ENCODE peak calls at places on chromosomes 7 and 10, in six cellular contexts. R is pancreas, N is DND-41, C is heart right ventricle, Y is fibroblast of lung, J is Peyer's patch. W is an unnamed sample.
A peak's percentile ranks its signal among the peaks of the same experiment; 100 is the strongest.

GRCh38 chr10:103550229-103550628 is 56.7 kb downstream of the NEURL1 start:
- DNase-seq in J (no peak), C (no peak), Y (no peak), N (no peak), R (no peak), W (no peak)

GRCh38 chr7:229184-229964 is 37.0 kb downstream of the FAM20C start:
- DNase-seq in R (no peak), Y (peak; percentile 99), N (no peak), J (peak; percentile 76), C (peak; percentile 73), W (no peak)

GRCh38 chr10:99372546-99373271 is 43.6 kb downstream of the CNNM1 start:
- DNase-seq in R (no peak), J (no peak), N (no peak), C (no peak), Y (no peak), W (no peak)

GRCh38 chr10:30456262-30456661 is 22.3 kb downstream of the MAP3K8 start:
- DNase-seq in C (no peak), R (no peak), Y (no peak), J (peak; percentile 85), N (peak; percentile 67), W (peak; percentile 81)

GRCh38 chr10:116237260-116237659 is 35.7 kb downstream of the GFRA1 start:
- DNase-seq in Y (no peak), C (no peak), J (no peak), R (no peak), N (no peak), W (no peak)

GRCh38 chr10:10818082-10818481 is 199.6 kb upstream of the CELF2 start:
- DNase-seq in R (no peak), C (no peak), N (no peak), Y (peak; percentile 53), J (no peak), W (no peak)

GRCh38 chr7:151408498-151408838 is 1.4 kb downstream of the WDR86 start:
- DNase-seq in Y (no peak), N (no peak), R (no peak), J (no peak), C (no peak), W (no peak)

GRCh38 chr10:4770766-4771553 is 55.0 kb upstream of the AKR1E2 start:
- DNase-seq in C (no peak), Y (peak; percentile 97), N (no peak), R (no peak), J (no peak), W (no peak)

GRCh38 chr7:1533255-1533568 is 2.7 kb downstream of the MAFK start:
- DNase-seq in R (no peak), N (no peak), Y (no peak), C (no peak), J (no peak), W (no peak)

GRCh38 chr10:6929157-6929830 is 349.2 kb upstream of the PRKCQ start:
- DNase-seq in C (peak; percentile 5), J (no peak), R (no peak), N (peak; percentile 26), Y (no peak), W (no peak)

GRCh38 chr10:31836569-31837406 is 91.8 kb downstream of the ARHGAP12 start:
- DNase-seq in R (no peak), C (no peak), N (peak; percentile 17), J (no peak), Y (peak; percentile 34), W (peak; percentile 35)

GRCh38 chr7:157564518-157565177 is 227.8 kb downstream of the DNAJB6 start:
- DNase-seq in C (no peak), R (no peak), J (no peak), N (no peak), Y (peak; percentile 98), W (no peak)

GRCh38 chr10:62653254-62653653 is 151.3 kb upstream of the ADO start:
- DNase-seq in R (no peak), N (no peak), C (no peak), J (peak; percentile 68), Y (no peak), W (no peak)

GRCh38 chr10:93766918-93767317 is 9.2 kb downstream of the LGI1 start:
- DNase-seq in R (no peak), N (no peak), C (no peak), J (no peak), Y (no peak), W (no peak)

GRCh38 chr7:46071601-46072000 is 150.5 kb upstream of the IGFBP3 start:
- DNase-seq in Y (peak; percentile 81), R (no peak), N (no peak), C (no peak), J (no peak), W (no peak)

GRCh38 chr7:142088022-142088714 is 23.4 kb upstream of the MGAM2 start:
- DNase-seq in N (no peak), J (no peak), R (peak; percentile 71), Y (no peak), C (no peak), W (no peak)

GRCh38 chr10:127228195-127228785 is 31.9 kb upstream of the INSYN2A start:
- DNase-seq in Y (no peak), N (no peak), J (no peak), R (no peak), C (no peak), W (no peak)

GRCh38 chr7:66643395-66643794 is 14.7 kb downstream of the KCTD7 start:
- DNase-seq in C (no peak), N (no peak), Y (no peak), R (no peak), J (no peak), W (no peak)

GRCh38 chr7:23520582-23520981 is 11.2 kb downstream of the TRA2A start:
- DNase-seq in C (no peak), J (no peak), R (no peak), N (no peak), Y (no peak), W (no peak)

GRCh38 chr7:31373337-31374289 is 33.1 kb upstream of the NEUROD6 start:
- DNase-seq in R (peak; percentile 24), J (peak; percentile 49), Y (peak; percentile 45), N (peak; percentile 36), C (peak; percentile 16), W (no peak)

GRCh38 chr10:43278216-43278615 is 11.4 kb upstream of the RASGEF1A start:
- DNase-seq in R (no peak), J (no peak), N (no peak), Y (no peak), C (no peak), W (no peak)

GRCh38 chr10:43284341-43284910 is 17.6 kb upstream of the RASGEF1A start:
- DNase-seq in Y (no peak), C (no peak), N (peak; percentile 50), J (no peak), R (no peak), W (no peak)

GRCh38 chr10:43286076-43286805 is 19.4 kb upstream of the RASGEF1A start:
- DNase-seq in Y (no peak), R (no peak), C (no peak), N (no peak), J (no peak), W (no peak)

GRCh38 chr10:43287056-43288007 is 20.5 kb upstream of the RASGEF1A start:
- DNase-seq in J (peak; percentile 91), N (peak; percentile 34), Y (no peak), R (no peak), C (no peak), W (peak; percentile 41)

GRCh38 chr10:43282881-43283280 is 16.0 kb upstream of the RASGEF1A start:
- DNase-seq in J (no peak), Y (no peak), R (no peak), N (no peak), C (no peak), W (no peak)
- H3K27me3 ChIP-seq in J (no peaks in the 10 kb centered on the region), Y (no peaks in the 10 kb centered on the region), R (no peaks in the 10 kb centered on the region), N (no peaks in the 10 kb centered on the region), C (peaks cover 56% of the 10 kb centered on the region), W (no peaks in the 10 kb centered on the region)

GRCh38 chr7:20795881-20796280 is 9.2 kb upstream of the SP8 start:
- DNase-seq in C (no peak), J (no peak), R (no peak), Y (no peak), N (no peak), W (no peak)
- H3K27me3 ChIP-seq in C (peaks cover 98% of the 10 kb centered on the region), J (no peaks in the 10 kb centered on the region), R (peaks cover 12% of the 10 kb centered on the region), Y (peaks cover 38% of the 10 kb centered on the region), N (no peaks in the 10 kb centered on the region), W (peaks cover 70% of the 10 kb centered on the region)

GRCh38 chr7:94031865-94032264 is 27.7 kb upstream of the BET1 start:
- DNase-seq in J (no peak), R (no peak), C (no peak), N (no peak), Y (no peak), W (no peak)
- H3K27me3 ChIP-seq in J (no peaks in the 10 kb centered on the region), R (no peaks in the 10 kb centered on the region), C (no peaks in the 10 kb centered on the region), N (peaks cover 4% of the 10 kb centered on the region), Y (no peaks in the 10 kb centered on the region), W (no peaks in the 10 kb centered on the region)

GRCh38 chr10:125774581-125775191 is 935 bp downstream of the MMP21 start:
- DNase-seq in Y (no peak), J (no peak), N (no peak), C (no peak), R (no peak), W (no peak)

GRCh38 chr10:125779403-125780327 is 4.0 kb upstream of the MMP21 start:
- DNase-seq in N (no peak), R (no peak), J (no peak), C (no peak), Y (no peak), W (no peak)

GRCh38 chr10:125775491-125776106 is at the start of gene MMP21:
- DNase-seq in N (no peak), Y (no peak), R (no peak), C (no peak), J (no peak), W (no peak)

GRCh38 chr10:125778556-125778955 is 2.9 kb upstream of the MMP21 start:
- DNase-seq in N (no peak), R (no peak), J (no peak), C (no peak), Y (no peak), W (no peak)

GRCh38 chr10:125777806-125778205 is 2.2 kb upstream of the MMP21 start:
- DNase-seq in J (no peak), R (no peak), N (no peak), Y (no peak), C (no peak), W (no peak)
- H3K27me3 ChIP-seq in J (no peaks in the 10 kb centered on the region), R (no peaks in the 10 kb centered on the region), N (no peaks in the 10 kb centered on the region), Y (peaks cover 2% of the 10 kb centered on the region), C (peaks cover 4% of the 10 kb centered on the region), W (no peaks in the 10 kb centered on the region)

DNA sequence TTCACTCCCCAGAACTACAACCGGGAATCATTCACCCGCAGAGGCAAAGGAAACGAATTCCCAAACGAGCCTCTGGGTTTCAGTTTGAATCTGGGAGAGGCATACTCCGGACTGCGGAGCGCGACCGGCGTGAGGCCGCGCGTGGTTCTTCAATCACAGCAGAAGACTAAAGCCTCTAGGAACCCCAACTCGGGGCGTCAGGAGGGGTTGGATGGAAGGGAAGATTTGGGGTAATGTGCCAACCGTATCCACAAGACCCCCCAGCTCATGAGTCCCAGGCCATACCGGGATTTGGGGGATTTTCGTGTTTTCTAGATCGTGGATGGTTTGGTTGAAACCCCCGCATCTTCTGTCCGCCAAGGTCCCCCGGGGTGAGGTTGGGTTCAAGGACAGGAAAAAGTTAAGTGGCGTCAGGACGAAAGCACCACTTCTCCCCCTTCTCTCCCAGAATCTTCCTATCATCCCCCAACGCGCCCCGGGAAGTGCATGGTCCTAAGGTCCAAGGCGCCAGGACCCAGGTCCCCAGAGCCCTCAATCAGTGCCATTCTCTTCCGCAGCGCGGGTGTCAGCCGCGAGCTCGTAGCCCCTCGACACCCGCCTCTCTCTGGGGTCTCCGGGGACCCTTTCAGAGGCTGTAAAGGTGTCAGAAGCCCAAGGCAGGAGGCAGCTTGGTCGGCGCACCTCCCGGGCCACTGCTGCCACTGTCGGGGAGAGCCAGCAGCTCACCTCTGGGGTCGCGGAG is 1.7 kb downstream of the MKX start:
- DNase-seq in J (no peak), Y (no peak), R (no peak), C (no peak), N (no peak), W (no peak)
- H3K27me3 ChIP-seq in J (no peaks in the 10 kb centered on the region), Y (peaks cover 54% of the 10 kb centered on the region), R (peaks cover 4% of the 10 kb centered on the region), C (peaks cover 87% of the 10 kb centered on the region), N (no peaks in the 10 kb centered on the region), W (peaks cover 77% of the 10 kb centered on the region)

GRCh38 chr10:123133511-123133910 is 2.3 kb upstream of the HMX3 start:
- DNase-seq in Y (no peak), C (no peak), R (no peak), J (no peak), N (no peak), W (no peak)
- H3K27me3 ChIP-seq in Y (peaks cover 66% of the 10 kb centered on the region), C (peaks cover 99% of the 10 kb centered on the region), R (peaks cover 15% of the 10 kb centered on the region), J (no peaks in the 10 kb centered on the region), N (peaks cover 5% of the 10 kb centered on the region), W (peaks cover 81% of the 10 kb centered on the region)